ENCODE peak calls at places on chromosomes 7 and 10, in five cellular contexts. L is neuronal stem cell, M is T follicular helper cell, N is GM20000, D is D341Med. H is an unnamed sample.

GRCh38 chr10:87974769-87975168 is 111.3 kb downstream of the PTEN start:
- DNase-seq in L (no peak), M (no peak), N (no peak), D (no peak), H (no peak)

GRCh38 chr10:74640134-74640533 is 186.3 kb upstream of the KAT6B start:
- DNase-seq in L (peak), M (no peak), N (no peak), D (peak), H (no peak)

GRCh38 chr7:147279951-147280350 is 1163.3 kb downstream of the CNTNAP2 start:
- DNase-seq in L (peak), M (no peak), N (no peak), D (no peak), H (no peak)

GRCh38 chr7:23211542-23211941 is 29.7 kb downstream of the NUP42 start:
- DNase-seq in L (no peak), M (no peak), N (no peak), D (no peak), H (no peak)

GRCh38 chr7:134022512-134022911 is 104.6 kb upstream of the LRGUK start:
- DNase-seq in L (no peak), M (no peak), N (no peak), D (no peak), H (no peak)

GRCh38 chr7:156544919-156545715 is 95.5 kb upstream of the RNF32 start:
- DNase-seq in L (no peak), M (no peak), N (no peak), D (no peak), H (no peak)

GRCh38 chr10:63696205-63696604 is 175.0 kb downstream of the REEP3 start:
- DNase-seq in L (no peak), M (no peak), N (no peak), D (no peak), H (no peak)

GRCh38 chr7:104179178-104179577 is 28.6 kb downstream of the ORC5 start:
- DNase-seq in L (no peak), M (no peak), N (no peak), D (no peak), H (no peak)

GRCh38 chr7:25926439-25926838 is 225.6 kb upstream of the NFE2L3 start:
- DNase-seq in L (no peak), M (no peak), N (no peak), D (no peak), H (no peak)

GRCh38 chr7:78702770-78703169 is 750.7 kb downstream of the MAGI2 start:
- DNase-seq in L (no peak), M (no peak), N (no peak), D (no peak), H (no peak)

GRCh38 chr10:24824124-24824523 is 100.4 kb upstream of the ARHGAP21 start:
- DNase-seq in L (no peak), M (no peak), N (no peak), D (no peak), H (no peak)

GRCh38 chr7:35285799-35286198 is 31.9 kb upstream of the TBX20 start:
- DNase-seq in L (no peak), M (no peak), N (no peak), D (no peak), H (no peak)

GRCh38 chr7:37757563-37757962 is 74.0 kb downstream of the GPR141 start:
- DNase-seq in L (no peak), M (no peak), N (no peak), D (no peak), H (no peak)

GRCh38 chr10:127977368-127978009 is 70.6 kb downstream of the PTPRE start:
- DNase-seq in L (no peak), M (no peak), N (no peak), D (no peak), H (peak)

GRCh38 chr10:130352291-130352645 is 216.1 kb downstream of the GLRX3 start:
- DNase-seq in L (no peak), M (no peak), N (no peak), D (no peak), H (no peak)

GRCh38 chr7:129993275-129993674 is 40.5 kb upstream of the UBE2H start:
- DNase-seq in L (no peak), M (no peak), N (no peak), D (no peak), H (no peak)

GRCh38 chr10:112360308-112361270 is 13.3 kb upstream of the ACSL5 start:
- DNase-seq in L (no peak), M (no peak), N (no peak), D (no peak), H (no peak)